ENCODE peak calls at places on chromosomes 12 and 14, in ten cellular contexts. One of them, this sample, is unnamed.

GRCh38 chr12:27861428-27862167 is 81.6 kb upstream of the MANSC4 start:
- DNase-seq in progenitor cell of endocrine pancreas: no peak
- DNase-seq in IMR-90: peak
- DNase-seq in NAMALWA: peak
- DNase-seq in activated T-helper 1 cell treated with anti-CD3 and anti-CD28 coated beads, Interleukin-2, amount 50 U/mL, for 16 hours: no peak
- DNase-seq in cardiac muscle cell: peak
- DNase-seq in stimulated activated CD8-positive, alpha-beta memory T cell treated with anti-CD3 and anti-CD28 coated beads, Interleukin-4, amount 100 ng/mL, for 1 hour: no peak
- DNase-seq in aorta: no peak
- DNase-seq in amniotic epithelial cell: peak
- DNase-seq in renal cortical epithelial cell: no peak
- DNase-seq in this sample: peak

GRCh38 chr12:92551853-92552397 is 150.9 kb upstream of the PLEKHG7 start:
- DNase-seq in progenitor cell of endocrine pancreas: no peak
- DNase-seq in IMR-90: peak
- DNase-seq in NAMALWA: no peak
- DNase-seq in activated T-helper 1 cell treated with anti-CD3 and anti-CD28 coated beads, Interleukin-2, amount 50 U/mL, for 16 hours: no peak
- DNase-seq in cardiac muscle cell: no peak
- DNase-seq in stimulated activated CD8-positive, alpha-beta memory T cell treated with anti-CD3 and anti-CD28 coated beads, Interleukin-4, amount 100 ng/mL, for 1 hour: no peak
- DNase-seq in aorta: no peak
- DNase-seq in amniotic epithelial cell: peak
- DNase-seq in renal cortical epithelial cell: peak
- DNase-seq in this sample: no peak

GRCh38 chr14:71610149-71610548 is 322.1 kb upstream of the RGS6 start:
- DNase-seq in progenitor cell of endocrine pancreas: no peak
- DNase-seq in IMR-90: no peak
- DNase-seq in NAMALWA: no peak
- DNase-seq in activated T-helper 1 cell treated with anti-CD3 and anti-CD28 coated beads, Interleukin-2, amount 50 U/mL, for 16 hours: no peak
- DNase-seq in cardiac muscle cell: peak
- DNase-seq in stimulated activated CD8-positive, alpha-beta memory T cell treated with anti-CD3 and anti-CD28 coated beads, Interleukin-4, amount 100 ng/mL, for 1 hour: no peak
- DNase-seq in aorta: no peak
- DNase-seq in amniotic epithelial cell: no peak
- DNase-seq in renal cortical epithelial cell: no peak
- DNase-seq in this sample: no peak

GRCh38 chr12:104750061-104750460 is 208.0 kb downstream of the SLC41A2 start:
- DNase-seq in progenitor cell of endocrine pancreas: no peak
- DNase-seq in IMR-90: peak
- DNase-seq in NAMALWA: peak
- DNase-seq in activated T-helper 1 cell treated with anti-CD3 and anti-CD28 coated beads, Interleukin-2, amount 50 U/mL, for 16 hours: no peak
- DNase-seq in cardiac muscle cell: peak
- DNase-seq in stimulated activated CD8-positive, alpha-beta memory T cell treated with anti-CD3 and anti-CD28 coated beads, Interleukin-4, amount 100 ng/mL, for 1 hour: no peak
- DNase-seq in aorta: no peak
- DNase-seq in amniotic epithelial cell: peak
- DNase-seq in renal cortical epithelial cell: peak
- DNase-seq in this sample: no peak

GRCh38 chr12:5921027-5921909 is 23.8 kb downstream of the ANO2 start:
- DNase-seq in progenitor cell of endocrine pancreas: no peak
- DNase-seq in IMR-90: no peak
- DNase-seq in NAMALWA: no peak
- DNase-seq in activated T-helper 1 cell treated with anti-CD3 and anti-CD28 coated beads, Interleukin-2, amount 50 U/mL, for 16 hours: no peak
- DNase-seq in cardiac muscle cell: no peak
- DNase-seq in stimulated activated CD8-positive, alpha-beta memory T cell treated with anti-CD3 and anti-CD28 coated beads, Interleukin-4, amount 100 ng/mL, for 1 hour: no peak
- DNase-seq in aorta: no peak
- DNase-seq in amniotic epithelial cell: no peak
- DNase-seq in renal cortical epithelial cell: no peak
- DNase-seq in this sample: no peak

GRCh38 chr12:110825530-110825929 is 21.3 kb upstream of the CCDC63 start:
- DNase-seq in progenitor cell of endocrine pancreas: no peak
- DNase-seq in IMR-90: no peak
- DNase-seq in NAMALWA: no peak
- DNase-seq in activated T-helper 1 cell treated with anti-CD3 and anti-CD28 coated beads, Interleukin-2, amount 50 U/mL, for 16 hours: no peak
- DNase-seq in cardiac muscle cell: no peak
- DNase-seq in stimulated activated CD8-positive, alpha-beta memory T cell treated with anti-CD3 and anti-CD28 coated beads, Interleukin-4, amount 100 ng/mL, for 1 hour: no peak
- DNase-seq in aorta: no peak
- DNase-seq in amniotic epithelial cell: no peak
- DNase-seq in renal cortical epithelial cell: no peak
- DNase-seq in this sample: no peak

GRCh38 chr12:74328623-74329022 is 209.0 kb upstream of the ATXN7L3B start:
- DNase-seq in progenitor cell of endocrine pancreas: no peak
- DNase-seq in IMR-90: no peak
- DNase-seq in NAMALWA: no peak
- DNase-seq in activated T-helper 1 cell treated with anti-CD3 and anti-CD28 coated beads, Interleukin-2, amount 50 U/mL, for 16 hours: no peak
- DNase-seq in cardiac muscle cell: no peak
- DNase-seq in stimulated activated CD8-positive, alpha-beta memory T cell treated with anti-CD3 and anti-CD28 coated beads, Interleukin-4, amount 100 ng/mL, for 1 hour: no peak
- DNase-seq in aorta: no peak
- DNase-seq in amniotic epithelial cell: no peak
- DNase-seq in renal cortical epithelial cell: peak
- DNase-seq in this sample: no peak

GRCh38 chr12:95151406-95151805 is 65.9 kb downstream of the FGD6 start:
- DNase-seq in progenitor cell of endocrine pancreas: no peak
- DNase-seq in IMR-90: no peak
- DNase-seq in NAMALWA: no peak
- DNase-seq in activated T-helper 1 cell treated with anti-CD3 and anti-CD28 coated beads, Interleukin-2, amount 50 U/mL, for 16 hours: no peak
- DNase-seq in cardiac muscle cell: no peak
- DNase-seq in stimulated activated CD8-positive, alpha-beta memory T cell treated with anti-CD3 and anti-CD28 coated beads, Interleukin-4, amount 100 ng/mL, for 1 hour: no peak
- DNase-seq in aorta: no peak
- DNase-seq in amniotic epithelial cell: no peak
- DNase-seq in renal cortical epithelial cell: no peak
- DNase-seq in this sample: no peak

GRCh38 chr12:6772729-6773661 is 675 bp downstream of the LAG3 start:
- DNase-seq in progenitor cell of endocrine pancreas: no peak
- DNase-seq in IMR-90: no peak
- DNase-seq in NAMALWA: no peak
- DNase-seq in activated T-helper 1 cell treated with anti-CD3 and anti-CD28 coated beads, Interleukin-2, amount 50 U/mL, for 16 hours: no peak
- DNase-seq in cardiac muscle cell: no peak
- DNase-seq in stimulated activated CD8-positive, alpha-beta memory T cell treated with anti-CD3 and anti-CD28 coated beads, Interleukin-4, amount 100 ng/mL, for 1 hour: no peak
- DNase-seq in aorta: no peak
- DNase-seq in amniotic epithelial cell: no peak
- DNase-seq in renal cortical epithelial cell: no peak
- DNase-seq in this sample: no peak